ENCODE peak calls at places on chromosomes 11 and 22, in seven cellular contexts. J is mammary epithelial cell, P is fibroblast of lung, X is GM23248, N is GM23338, I is keratinocyte, S is PC-3. B is an unnamed sample.

GRCh38 chr22:43862074-43862881 is at the start of gene SULT4A1:
- DNase-seq in J (peak; percentile 11), P (peak; percentile 68), X (peak; percentile 46), N (peak; percentile 78), I (no peak), S (no peak), B (peak; percentile 39)

GRCh38 chr11:115724709-115725108 is 220.5 kb upstream of the CADM1 start:
- DNase-seq in J (peak; percentile 52), P (no peak), X (peak; percentile 5), N (no peak), I (peak; percentile 85), S (no peak), B (no peak)

GRCh38 chr11:130146797-130147196 is 12.8 kb upstream of the ST14 start:
- DNase-seq in J (no peak), P (peak; percentile 29), X (no peak), N (no peak), I (no peak), S (peak; percentile 45), B (no peak)

GRCh38 chr22:25839755-25840154 is 97.8 kb downstream of the MYO18B start:
- DNase-seq in J (no peak), P (no peak), X (no peak), N (no peak), I (no peak), S (no peak), B (no peak)

GRCh38 chr11:41431784-41432183 is 27.7 kb downstream of the LRRC4C start:
- DNase-seq in J (no peak), P (no peak), X (no peak), N (peak; percentile 80), I (no peak), S (no peak), B (peak; percentile 76)

GRCh38 chr11:134730096-134730495 is 318.1 kb upstream of the B3GAT1 start:
- DNase-seq in J (no peak), P (no peak), X (no peak), N (no peak), I (no peak), S (no peak), B (no peak)

GRCh38 chr11:58024601-58025091 is 965 bp downstream of the OR9Q1 start:
- DNase-seq in J (no peak), P (peak; percentile 59), X (peak; percentile 83), N (no peak), I (no peak), S (no peak), B (peak; percentile 83)

GRCh38 chr22:31650391-31650790 is 11.6 kb downstream of the PISD start:
- DNase-seq in J (peak; percentile 85), P (peak; percentile 74), X (peak; percentile 87), N (peak; percentile 23), I (no peak), S (no peak), B (no peak)

GRCh38 chr22:37566329-37566837 is 6.1 kb downstream of the CDC42EP1 start:
- DNase-seq in J (no peak), P (no peak), X (no peak), N (no peak), I (no peak), S (no peak), B (no peak)

GRCh38 chr11:7584910-7585309 is 71.1 kb downstream of the PPFIBP2 start:
- DNase-seq in J (no peak), P (no peak), X (no peak), N (no peak), I (no peak), S (no peak), B (no peak)

GRCh38 chr11:100805509-100806199 is 118.6 kb downstream of the ARHGAP42 start:
- DNase-seq in J (peak; percentile 26), P (peak; percentile 31), X (peak; percentile 70), N (no peak), I (no peak), S (peak; percentile 86), B (no peak)

GRCh38 chr11:8871283-8871775 is 39.7 kb upstream of the AKIP1 start:
- DNase-seq in J (peak; percentile 70), P (peak; percentile 96), X (peak; percentile 95), N (peak; percentile 84), I (no peak), S (peak; percentile 53), B (peak; percentile 94)

GRCh38 chr11:134026655-134027343 is 42.1 kb upstream of the JAM3 start:
- DNase-seq in J (peak; percentile 9), P (no peak), X (no peak), N (peak; percentile 45), I (peak; percentile 35), S (no peak), B (no peak)

GRCh38 chr11:69888671-69889076 is 69.5 kb upstream of the FGF3 start:
- DNase-seq in J (peak; percentile 48), P (peak; percentile 57), X (peak; percentile 58), N (peak; percentile 94), I (peak; percentile 23), S (peak; percentile 93), B (peak; percentile 79)

GRCh38 chr22:35632902-35633301 is 15.3 kb upstream of the APOL6 start:
- DNase-seq in J (no peak), P (no peak), X (no peak), N (no peak), I (no peak), S (no peak), B (peak; percentile 11)

GRCh38 chr11:62909107-62909894 is 11.9 kb downstream of the CHRM1 start:
- DNase-seq in J (peak; percentile 53), P (peak; percentile 50), X (peak; percentile 86), N (peak; percentile 99), I (no peak), S (peak; percentile 81), B (peak; percentile 93)

GRCh38 chr11:24389575-24389974 is 107.3 kb upstream of the LUZP2 start:
- DNase-seq in J (no peak), P (no peak), X (no peak), N (no peak), I (no peak), S (no peak), B (no peak)
- H3K4me3 ChIP-seq in J (no peak overlapping the region), P (no peak overlapping the region), X (no peak overlapping the region), N (no peak overlapping the region), I (no peak overlapping the region), S (no peak overlapping the region), B (no peak overlapping the region)

GRCh38 chr11:11268706-11269105 is 84.3 kb downstream of the CSNK2A3 start:
- DNase-seq in J (no peak), P (no peak), X (no peak), N (no peak), I (no peak), S (no peak), B (no peak)
- H3K36me3 ChIP-seq in J (no peaks in the 10 kb centered on the region), P (no peaks in the 10 kb centered on the region), X (no peaks in the 10 kb centered on the region), N (no peaks in the 10 kb centered on the region), I (no peaks in the 10 kb centered on the region), S (no peaks in the 10 kb centered on the region), B (no peaks in the 10 kb centered on the region)

GRCh38 chr11:123653997-123654565 is 343 bp downstream of the SCN3B start:
- DNase-seq in J (peak; percentile 52), P (peak; percentile 31), X (peak; percentile 68), N (peak; percentile 79), I (no peak), S (peak; percentile 16), B (peak; percentile 66)

GRCh38 chr11:123654566-123655081 is at the start of gene SCN3B:
- DNase-seq in J (peak; percentile 67), P (peak; percentile 60), X (peak; percentile 70), N (peak; percentile 90), I (peak; percentile 7), S (peak; percentile 74), B (peak; percentile 91)

GRCh38 chr11:123650901-123651300 is 3.5 kb downstream of the SCN3B start:
- DNase-seq in J (no peak), P (no peak), X (no peak), N (no peak), I (no peak), S (peak; percentile 18), B (no peak)

GRCh38 chr11:123659311-123659710 is 4.9 kb upstream of the SCN3B start:
- DNase-seq in J (no peak), P (no peak), X (no peak), N (no peak), I (no peak), S (no peak), B (no peak)

DNA sequence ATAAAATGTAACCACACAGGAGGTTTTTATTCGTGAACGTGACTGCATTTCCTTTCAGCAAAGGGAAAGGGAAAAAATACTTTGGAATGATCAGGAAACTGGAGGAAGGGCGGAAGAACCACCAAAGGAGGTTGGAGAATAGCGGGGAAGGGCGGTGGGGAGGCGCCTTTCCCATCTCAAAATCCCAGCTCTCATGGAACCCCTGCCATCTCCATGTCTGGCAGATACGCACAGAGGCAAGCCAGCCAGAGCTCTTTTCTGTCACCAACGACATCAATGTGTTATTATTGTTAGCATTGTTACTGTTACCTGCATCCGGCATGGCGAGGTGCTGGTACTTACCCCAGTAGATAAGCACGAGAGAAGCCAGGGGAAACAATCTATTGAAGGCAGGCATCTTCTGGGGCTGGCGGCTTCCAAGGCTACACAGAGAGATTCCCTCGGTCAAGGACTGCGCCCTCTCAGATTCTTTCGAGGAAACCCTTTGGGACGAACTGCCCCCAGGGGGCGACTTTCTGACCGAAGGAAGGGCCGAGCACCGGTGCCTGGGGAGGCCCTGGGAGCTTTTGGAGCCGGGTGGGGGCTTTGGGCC is 923 bp downstream of the SCN3B start:
- DNase-seq in J (no peak), P (no peak), X (no peak), N (no peak), I (no peak), S (peak; percentile 19), B (peak; percentile 25)
- TF ChIP-seq EZH2 in J (no peak), P (no peak), X (no peak), N (no peak), I (no peak), S (no peak), B (no peak)

GRCh38 chr11:93747122-93747521 is 5.7 kb downstream of the C11orf54 start:
- DNase-seq in J (no peak), P (no peak), X (no peak), N (no peak), I (no peak), S (no peak), B (no peak)
- H3K4me3 ChIP-seq in J (no peak overlapping the region), P (no peak overlapping the region), X (no peak overlapping the region), N (no peak overlapping the region), I (no peak overlapping the region), S (no peak overlapping the region), B (no peak overlapping the region)

DNA sequence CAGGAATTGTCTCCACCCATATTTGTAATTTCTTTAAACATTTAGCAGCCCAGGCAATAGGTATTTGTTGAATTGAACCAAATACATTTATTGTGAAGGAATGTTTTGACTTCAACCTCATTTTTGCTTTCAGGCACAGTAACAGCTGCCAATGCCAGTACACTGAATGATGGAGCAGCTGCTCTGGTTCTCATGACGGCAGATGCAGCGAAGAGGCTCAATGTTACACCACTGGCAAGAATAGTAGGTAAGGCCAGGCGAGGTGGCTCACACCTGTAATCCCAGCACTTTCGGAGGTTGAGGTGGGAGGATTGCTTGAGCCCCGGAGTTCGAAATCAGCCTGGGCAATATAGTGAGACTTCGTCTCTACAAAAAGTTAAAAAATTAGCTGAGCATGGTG is 20.9 kb downstream of the ACAT1 start:
- DNase-seq in J (no peak), P (no peak), X (no peak), N (no peak), I (no peak), S (no peak), B (no peak)
- H3K36me3 ChIP-seq in J (peaks cover 25% of the 10 kb centered on the region), P (peaks cover 5% of the 10 kb centered on the region), X (peaks cover 67% of the 10 kb centered on the region), N (peaks cover 15% of the 10 kb centered on the region), I (peaks cover 11% of the 10 kb centered on the region), S (peaks cover 36% of the 10 kb centered on the region), B (peaks cover 78% of the 10 kb centered on the region)